ENCODE peak calls at places on chromosomes 13 and 19, in ten cellular contexts. N, X, Y, P, L, C, O, K, E and J are unnamed samples. For H3K36me3, the result is how much of the 10 kb centered on the place peaks cover.

GRCh38 chr13:34419025-34419424 is 523.0 kb upstream of the NBEA start:
- DNase-seq in L (no peak), E (no peak), C (no peak), K (no peak), Y (no peak), P (no peak), O (no peak), X (no peak), N (no peak), J (no peak)

GRCh38 chr19:36528921-36529518 is 949 bp upstream of the ZNF260 start:
- DNase-seq in N (no peak), P (no peak), K (no peak), C (no peak), O (no peak), L (no peak), E (no peak), X (no peak), Y (no peak), J (no peak)

GRCh38 chr13:50403311-50403710 is 388.1 kb downstream of the KCNRG start:
- DNase-seq in E (no peak), O (no peak), L (peak), X (no peak), Y (no peak), K (no peak), N (no peak), C (no peak), P (no peak), J (no peak)

GRCh38 chr13:71156550-71156949 is 710.5 kb downstream of the DACH1 start:
- DNase-seq in P (no peak), K (no peak), N (no peak), O (no peak), Y (no peak), L (no peak), E (no peak), X (no peak), C (no peak), J (no peak)

GRCh38 chr19:49438261-49438660 is 3.1 kb downstream of the SLC17A7 start:
- DNase-seq in N (no peak), E (no peak), L (no peak), K (no peak), X (no peak), C (no peak), Y (no peak), P (no peak), O (no peak), J (no peak)

GRCh38 chr19:53865918-53866696 is 1.6 kb upstream of the MYADM start:
- DNase-seq in Y (peak), E (peak), O (peak), X (peak), L (no peak), N (peak), K (peak), C (peak), P (no peak), J (peak)

GRCh38 chr13:39634956-39635355 is 20.5 kb upstream of the COG6 start:
- DNase-seq in K (no peak), X (no peak), N (no peak), C (no peak), L (no peak), Y (no peak), P (no peak), E (no peak), O (no peak), J (no peak)

GRCh38 chr19:45047188-45047797 is 8.4 kb downstream of the CLASRP start:
- DNase-seq in E (no peak), L (no peak), X (no peak), K (no peak), Y (no peak), P (no peak), N (no peak), O (no peak), C (no peak), J (no peak)

GRCh38 chr19:623974-624373 is 9.4 kb downstream of the POLRMT start:
- DNase-seq in X (no peak), O (no peak), C (no peak), L (no peak), N (no peak), P (no peak), K (no peak), E (peak), Y (no peak), J (no peak)

GRCh38 chr19:17778621-17779280 is 16.2 kb upstream of the B3GNT3 start:
- DNase-seq in Y (no peak), N (no peak), X (no peak), E (peak), C (no peak), O (no peak), K (no peak), L (no peak), P (no peak), J (no peak)

GRCh38 chr19:30879225-30879624 is 470.0 kb downstream of the TSHZ3 start:
- DNase-seq in Y (no peak), C (no peak), P (no peak), X (no peak), O (no peak), N (no peak), L (no peak), K (no peak), E (no peak), J (no peak)

GRCh38 chr13:103055166-103055565 is 11.1 kb downstream of the SLC10A2 start:
- DNase-seq in E (no peak), P (no peak), K (no peak), X (no peak), O (no peak), L (no peak), N (no peak), C (no peak), Y (no peak), J (no peak)

GRCh38 chr19:18290250-18291018 is 9.0 kb upstream of the JUND start:
- DNase-seq in E (peak), N (no peak), X (no peak), Y (no peak), C (peak), L (no peak), K (no peak), O (no peak), P (no peak), J (peak)

GRCh38 chr13:51524846-51525566 is 59.3 kb upstream of the WDFY2 start:
- DNase-seq in E (peak), C (no peak), P (no peak), X (no peak), L (no peak), O (no peak), K (no peak), N (no peak), Y (no peak), J (no peak)

GRCh38 chr13:44337581-44337980 is 36.0 kb upstream of the SERP2 start:
- DNase-seq in Y (no peak), N (no peak), K (no peak), O (no peak), E (no peak), C (no peak), P (no peak), X (no peak), L (no peak), J (no peak)

GRCh38 chr13:110706570-110707378 is 858 bp upstream of the CARS2 start:
- DNase-seq in K (no peak), E (no peak), X (no peak), L (no peak), N (no peak), P (no peak), O (no peak), C (no peak), Y (no peak), J (no peak)

GRCh38 chr19:39474139-39474620 is 6.5 kb upstream of the TIMM50 start:
- DNase-seq in X (peak), K (peak), C (peak), P (no peak), E (peak), O (peak), L (no peak), N (peak), Y (peak), J (peak)

GRCh38 chr13:23473236-23473635 is 39.7 kb upstream of the SACS start:
- DNase-seq in C (no peak), P (no peak), N (no peak), L (no peak), O (no peak), Y (no peak), E (no peak), K (no peak), X (no peak), J (no peak)

GRCh38 chr13:48570225-48570828 is 37.4 kb upstream of the RCBTB2 start:
- DNase-seq in L (no peak), X (no peak), O (no peak), K (no peak), Y (no peak), N (no peak), C (no peak), E (no peak), P (no peak), J (peak)

GRCh38 chr13:66778461-66778860 is 451.7 kb downstream of the PCDH9 start:
- DNase-seq in K (no peak), O (no peak), P (no peak), L (no peak), X (no peak), E (peak), N (no peak), Y (no peak), C (no peak), J (no peak)

GRCh38 chr13:31096624-31097302 is 64.9 kb downstream of the HSPH1 start:
- DNase-seq in Y (no peak), X (no peak), P (peak), O (no peak), K (no peak), E (no peak), L (no peak), C (no peak), N (no peak), J (peak)

GRCh38 chr19:13051581-13052165 is 51.0 kb downstream of the LYL1 start:
- DNase-seq in O (peak), N (peak), X (peak), E (peak), L (peak), C (peak), P (no peak), Y (peak), K (peak), J (peak)

GRCh38 chr13:41622545-41623429 is 165.4 kb downstream of the RGCC start:
- DNase-seq in O (no peak), P (no peak), X (no peak), N (no peak), C (no peak), L (no peak), Y (no peak), E (peak), K (no peak), J (no peak)

GRCh38 chr19:18809149-18809978 is 18.3 kb upstream of the COMP start:
- DNase-seq in Y (peak), N (no peak), C (peak), O (peak), L (no peak), P (no peak), E (peak), X (peak), K (peak), J (peak)

GRCh38 chr13:89627991-89628390 is 1719.5 kb upstream of the MIR17HG start:
- DNase-seq in L (no peak), P (no peak), K (no peak), Y (no peak), N (no peak), C (no peak), X (no peak), E (no peak), O (no peak), J (no peak)

GRCh38 chr19:19554074-19555023 is 16.3 kb downstream of the CILP2 start:
- DNase-seq in L (no peak), P (no peak), X (peak), E (peak), K (no peak), Y (no peak), C (peak), O (no peak), N (no peak), J (no peak)

GRCh38 chr13:113393572-113394503 is 29.9 kb upstream of the GRTP1 start:
- DNase-seq in K (peak), Y (peak), N (peak), P (no peak), L (no peak), X (peak), E (peak), O (peak), C (peak), J (peak)

GRCh38 chr19:49684983-49685553 is 4.3 kb upstream of the ADM5 start:
- DNase-seq in X (no peak), P (no peak), L (no peak), K (no peak), O (no peak), E (no peak), Y (no peak), C (no peak), N (no peak), J (no peak)

GRCh38 chr19:18373892-18374629 is 11.9 kb upstream of the GDF15 start:
- DNase-seq in Y (peak), K (peak), L (peak), E (peak), C (peak), P (peak), O (peak), X (peak), N (peak), J (peak)

GRCh38 chr19:52291781-52292180 is 5.2 kb upstream of the ZNF480 start:
- DNase-seq in P (no peak), O (no peak), X (no peak), E (no peak), K (no peak), C (no peak), N (no peak), Y (no peak), L (no peak), J (no peak)

GRCh38 chr19:52296400-52296772 is 583 bp upstream of the ZNF480 start:
- DNase-seq in Y (no peak), C (no peak), L (no peak), O (no peak), P (no peak), E (no peak), X (no peak), N (no peak), K (no peak), J (no peak)

GRCh38 chr19:52297601-52298358 is 811 bp downstream of the ZNF480 start:
- DNase-seq in O (no peak), N (no peak), C (no peak), E (peak), P (no peak), K (no peak), L (no peak), Y (no peak), X (no peak), J (no peak)

DNA sequence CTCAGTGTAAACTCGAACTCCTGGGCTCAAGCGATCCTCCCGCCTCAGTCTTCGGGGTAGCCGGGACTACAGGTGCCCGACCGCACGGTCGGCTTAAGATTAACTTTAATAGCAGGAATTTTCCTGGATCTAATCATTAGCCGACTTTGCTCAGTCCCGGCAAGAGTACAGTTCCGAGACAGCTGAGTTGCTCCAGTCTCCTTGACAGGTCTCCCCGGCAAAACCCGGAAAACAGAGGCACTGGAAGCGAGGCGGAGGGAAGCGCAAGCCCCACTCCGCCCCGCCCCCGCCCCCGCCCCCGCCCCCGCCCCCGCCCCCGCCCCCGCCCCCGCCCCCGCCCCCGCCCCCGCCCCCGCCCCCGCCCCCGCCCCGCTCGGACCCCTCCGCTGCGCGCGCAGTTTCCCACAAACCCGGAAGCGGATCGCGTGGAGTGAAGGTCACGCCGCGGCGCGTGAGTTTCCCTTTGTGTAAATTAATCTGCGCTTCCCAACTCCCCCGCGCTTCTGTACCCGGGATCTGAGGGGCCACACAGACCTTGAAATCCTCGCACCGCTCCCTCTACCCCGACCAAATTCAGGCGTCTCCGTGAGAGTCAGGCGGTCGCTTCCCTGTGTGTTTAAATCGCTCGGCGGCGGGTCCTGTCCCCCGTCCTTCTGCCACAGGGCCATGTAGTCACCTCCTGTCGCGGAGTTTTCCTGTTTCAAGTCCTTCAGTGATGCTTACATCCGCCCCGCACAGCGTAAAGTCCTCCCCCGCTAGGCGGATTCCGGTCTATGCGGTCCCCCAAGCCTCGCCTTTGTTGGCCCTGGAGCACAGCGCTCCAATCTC is at the start of gene ZNF480:
- DNase-seq in Y (peak), E (peak), X (peak), O (peak), P (peak), L (peak), K (peak), C (peak), N (peak), J (peak)
- H3K36me3 ChIP-seq in Y (under half), E (under half), X (under half), O (under half), P (under half), L (under half), K (under half), C (under half), N (under half), J (under half)

GRCh38 chr19:41311613-41312012 is 1.6 kb downstream of the CCDC97 start:
- DNase-seq in O (no peak), C (no peak), N (no peak), P (no peak), L (no peak), K (no peak), E (no peak), Y (no peak), X (no peak), J (peak)
- H3K27ac ChIP-seq in O (no peak), C (no peak), N (no peak), P (no peak), L (no peak), K (peak), E (peak), Y (no peak), X (no peak), J (no peak)

GRCh38 chr13:93116809-93117208 is 109.8 kb upstream of the GPC6 start:
- DNase-seq in O (no peak), L (no peak), P (no peak), N (no peak), X (no peak), Y (no peak), K (no peak), C (no peak), E (no peak), J (no peak)
- TF ChIP-seq CTCF in O (no peak), L (no peak), P (no peak), N (no peak), X (no peak), Y (no peak), K (no peak), C (no peak), E (no peak), J (no peak)

GRCh38 chr19:42225718-42226292 is 5.7 kb downstream of the ZNF526 start:
- DNase-seq in P (no peak), C (no peak), K (no peak), N (no peak), Y (no peak), O (no peak), L (no peak), X (no peak), E (no peak), J (peak)

GRCh38 chr19:42224940-42225717 is 5.0 kb downstream of the ZNF526 start:
- DNase-seq in L (no peak), C (no peak), E (no peak), X (no peak), Y (no peak), N (no peak), K (no peak), P (no peak), O (no peak), J (no peak)

GRCh38 chr19:42229263-42229854 is 9.2 kb downstream of the ZNF526 start:
- DNase-seq in L (no peak), Y (no peak), X (no peak), C (no peak), E (no peak), P (no peak), O (no peak), K (no peak), N (no peak), J (peak)

GRCh38 chr19:42228640-42229039 is 8.5 kb downstream of the ZNF526 start:
- DNase-seq in Y (no peak), X (no peak), E (no peak), N (no peak), L (no peak), C (no peak), O (no peak), K (no peak), P (no peak), J (peak)

GRCh38 chr19:42226886-42227285 is 6.8 kb downstream of the ZNF526 start:
- DNase-seq in X (no peak), C (no peak), K (no peak), Y (no peak), E (no peak), O (no peak), L (no peak), P (no peak), N (no peak), J (no peak)
- H3K36me3 ChIP-seq in X (under half), C (half or more), K (under half), Y (under half), E (under half), O (under half), L (under half), P (under half), N (under half), J (under half)

GRCh38 chr19:35330475-35330874 is 1.5 kb downstream of the CD22 start:
- DNase-seq in Y (no peak), E (no peak), O (no peak), L (no peak), C (no peak), K (no peak), X (no peak), P (no peak), N (no peak), J (peak)

GRCh38 chr19:35331551-35332214 is 2.7 kb downstream of the CD22 start:
- DNase-seq in L (no peak), K (no peak), E (no peak), O (no peak), X (no peak), N (no peak), P (no peak), C (no peak), Y (no peak), J (no peak)

GRCh38 chr19:35328851-35329285 is at the start of gene CD22:
- DNase-seq in C (no peak), E (no peak), L (no peak), P (no peak), N (no peak), X (no peak), O (no peak), Y (no peak), K (no peak), J (no peak)

GRCh38 chr19:35327642-35328041 is 1.3 kb upstream of the CD22 start:
- DNase-seq in E (no peak), L (no peak), N (peak), P (no peak), K (no peak), O (no peak), X (no peak), C (no peak), Y (no peak), J (no peak)

GRCh38 chr19:35329323-35329722 is 336 bp downstream of the CD22 start:
- DNase-seq in P (no peak), L (no peak), Y (no peak), O (no peak), N (no peak), C (no peak), X (no peak), E (no peak), K (no peak), J (peak)
- H3K27ac ChIP-seq in P (no peak), L (no peak), Y (no peak), O (no peak), N (no peak), C (no peak), X (no peak), E (no peak), K (no peak), J (no peak)

GRCh38 chr19:46347572-46347883 is 641 bp downstream of the PPP5C start:
- DNase-seq in X (no peak), Y (no peak), E (no peak), L (no peak), K (no peak), C (no peak), P (no peak), O (no peak), N (no peak), J (no peak)
- TF ChIP-seq CTCF in X (no peak), Y (no peak), E (no peak), L (no peak), K (no peak), C (no peak), P (no peak), O (no peak), N (no peak), J (no peak)

GRCh38 chr13:28685114-28685513 is 26.2 kb downstream of the POMP start:
- DNase-seq in K (no peak), C (no peak), P (no peak), O (no peak), Y (no peak), N (no peak), L (no peak), X (no peak), E (no peak), J (peak)

GRCh38 chr13:28684257-28684656 is 25.3 kb downstream of the POMP start:
- DNase-seq in N (no peak), P (no peak), L (no peak), X (no peak), C (no peak), E (no peak), K (no peak), O (no peak), Y (no peak), J (no peak)

GRCh38 chr13:28678809-28679208 is 19.9 kb downstream of the POMP start:
- DNase-seq in P (no peak), O (no peak), K (no peak), N (no peak), L (no peak), Y (no peak), X (no peak), C (no peak), E (no peak), J (no peak)

GRCh38 chr13:28679628-28680027 is 20.7 kb downstream of the POMP start:
- DNase-seq in E (peak), L (no peak), K (no peak), P (no peak), C (no peak), Y (no peak), O (no peak), N (no peak), X (no peak), J (no peak)

DNA sequence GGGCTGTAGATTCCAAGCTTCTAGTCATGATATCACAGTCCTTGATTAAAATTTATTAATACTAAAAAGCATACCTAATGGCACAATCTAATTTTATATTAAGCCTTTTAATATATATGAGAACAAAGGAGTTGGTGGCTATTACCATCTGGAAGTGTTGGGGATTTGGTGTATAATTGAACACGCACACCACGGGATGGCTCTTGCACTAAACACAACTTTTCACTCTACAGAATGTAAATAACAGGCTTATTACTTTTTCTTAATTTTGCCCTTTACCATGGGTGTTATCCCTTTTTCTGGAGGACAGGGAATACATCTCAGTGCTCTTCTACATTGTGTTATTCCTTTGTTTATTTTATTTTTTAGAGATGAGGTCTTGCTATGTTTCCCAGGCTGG is 21.6 kb downstream of the POMP start:
- DNase-seq in Y (no peak), K (no peak), O (no peak), C (no peak), X (no peak), L (no peak), P (no peak), N (no peak), E (no peak), J (no peak)
- H3K36me3 ChIP-seq in Y (under half), K (under half), O (under half), C (under half), X (under half), L (under half), P (under half), N (under half), E (under half), J (under half)